ENCODE peak calls at places on chromosomes 11 and 22, in four cellular contexts. P, D, R and C are unnamed samples.
A peak's percentile ranks its signal among the peaks of the same experiment; 100 is the strongest.

GRCh38 chr11:36460220-36460619 is 49.9 kb downstream of the TRAF6 start:
- DNase-seq in P (no peak), D (no peak), R (no peak), C (peak; percentile 42)

GRCh38 chr22:25119609-25120008 is 80.0 kb upstream of the CRYBB3 start:
- DNase-seq in P (no peak), D (no peak), R (no peak), C (no peak)

GRCh38 chr22:42076764-42077485 is 2.6 kb upstream of the SMDT1 start:
- DNase-seq in P (no peak), D (no peak), R (no peak), C (no peak)

GRCh38 chr11:119375629-119376196 is 5.8 kb downstream of the USP2 start:
- DNase-seq in P (peak; percentile 83), D (no peak), R (peak; percentile 80), C (peak; percentile 57)

GRCh38 chr22:42919199-42919598 is 62.1 kb upstream of the ARFGAP3 start:
- DNase-seq in P (no peak), D (no peak), R (peak; percentile 45), C (no peak)

GRCh38 chr22:20131856-20132685 is 467 bp downstream of the ZDHHC8 start:
- DNase-seq in P (peak; percentile 46), D (no peak), R (no peak), C (peak; percentile 58)

GRCh38 chr11:19979519-19979845 is 180.8 kb downstream of the DBX1 start:
- DNase-seq in P (no peak), D (no peak), R (no peak), C (no peak)

GRCh38 chr22:23098718-23099524 is 28.6 kb downstream of the GNAZ start:
- DNase-seq in P (peak; percentile 59), D (no peak), R (peak; percentile 6), C (no peak)

GRCh38 chr11:11338304-11338703 is 14.7 kb downstream of the CSNK2A3 start:
- DNase-seq in P (no peak), D (no peak), R (no peak), C (no peak)

GRCh38 chr11:29448246-29448877 is 568.5 kb downstream of the KCNA4 start:
- DNase-seq in P (no peak), D (no peak), R (peak; percentile 18), C (peak; percentile 52)

GRCh38 chr11:27705873-27706820 is 5.9 kb upstream of the BDNF start:
- DNase-seq in P (no peak), D (peak; percentile 14), R (peak; percentile 67), C (peak; percentile 62)

GRCh38 chr11:87767615-87768014 is 407.6 kb downstream of the RAB38 start:
- DNase-seq in P (no peak), D (no peak), R (no peak), C (no peak)

GRCh38 chr11:59680287-59681154 is 11.7 kb upstream of the PATL1 start:
- DNase-seq in P (peak; percentile 28), D (peak; percentile 54), R (peak; percentile 69), C (peak; percentile 86)

GRCh38 chr11:134173296-134173695 is 50.5 kb downstream of the NCAPD3 start:
- DNase-seq in P (no peak), D (no peak), R (no peak), C (no peak)

GRCh38 chr11:114619659-114620173 is 24.1 kb upstream of the NXPE4 start:
- DNase-seq in P (no peak), D (no peak), R (no peak), C (no peak)

GRCh38 chr11:114615448-114616361 is 20.1 kb upstream of the NXPE4 start:
- DNase-seq in P (no peak), D (no peak), R (no peak), C (no peak)

GRCh38 chr11:114616516-114616915 is 20.9 kb upstream of the NXPE4 start:
- DNase-seq in P (no peak), D (no peak), R (no peak), C (no peak)

GRCh38 chr11:114618139-114618538 is 22.6 kb upstream of the NXPE4 start:
- DNase-seq in P (no peak), D (no peak), R (no peak), C (no peak)

DNA sequence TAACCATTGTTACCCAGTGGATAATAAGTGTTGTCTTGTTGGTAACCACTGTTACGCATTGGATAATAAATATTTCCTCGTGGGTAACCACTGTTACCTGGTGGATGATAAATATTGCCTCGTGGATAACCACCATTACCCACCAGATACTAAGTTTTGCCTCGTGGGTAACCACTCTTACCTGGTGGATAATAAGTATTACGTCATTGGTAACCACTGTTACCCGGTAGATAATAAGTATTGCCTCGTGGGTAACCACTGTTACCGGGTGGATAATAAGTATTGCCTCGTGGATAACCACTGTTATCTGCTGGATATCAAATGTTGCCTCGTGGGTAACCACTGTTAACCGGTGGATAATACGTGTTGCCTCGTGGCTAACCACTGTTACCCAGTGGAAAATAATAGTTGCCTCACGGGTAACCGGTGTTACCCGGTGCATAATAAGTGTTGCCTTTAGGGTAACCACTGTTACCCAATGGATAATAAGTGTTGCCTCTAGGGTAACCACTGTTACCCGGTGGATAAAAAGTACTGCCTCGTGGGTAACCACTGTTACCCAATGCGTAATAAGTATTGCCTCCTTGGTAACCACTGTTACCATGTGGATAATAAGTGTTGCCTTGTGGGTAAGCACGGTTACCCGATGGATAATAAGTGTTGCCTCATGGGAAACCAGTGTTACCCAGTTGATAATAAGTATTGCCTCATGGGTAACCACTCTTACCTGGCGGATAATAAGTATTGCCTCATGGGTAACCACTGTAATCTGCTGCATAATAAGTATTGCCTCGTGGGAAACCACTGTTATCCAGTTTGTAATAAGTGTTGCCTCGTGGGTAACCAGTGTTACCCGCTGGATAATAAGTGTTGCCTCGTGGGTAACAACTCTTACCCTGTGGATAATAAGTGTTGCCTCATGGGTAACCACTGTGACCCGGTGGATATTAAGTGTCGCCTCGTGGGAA is 21.9 kb upstream of the NXPE4 start:
- DNase-seq in P (no peak), D (no peak), R (no peak), C (no peak)
- H3K9me3 ChIP-seq in P (peaks cover 2% of the 10 kb centered on the region), D (no peaks in the 10 kb centered on the region), R (no peaks in the 10 kb centered on the region), C (peaks cover 18% of the 10 kb centered on the region)

GRCh38 chr11:50078001-50078400 is 45.3 kb downstream of the OR4C45 start:
- DNase-seq in P (no peak), D (no peak), R (no peak), C (no peak)
- H3K9me3 ChIP-seq in P (peaks cover 9% of the 10 kb centered on the region), D (no peaks in the 10 kb centered on the region), R (no peaks in the 10 kb centered on the region), C (peaks cover 2% of the 10 kb centered on the region)

GRCh38 chr11:44568358-44568705 is 2.9 kb downstream of the CD82 start:
- DNase-seq in P (no peak), D (no peak), R (no peak), C (no peak)
- H3K9me3 ChIP-seq in P (no peaks in the 10 kb centered on the region), D (no peaks in the 10 kb centered on the region), R (no peaks in the 10 kb centered on the region), C (no peaks in the 10 kb centered on the region)

GRCh38 chr22:47207846-47208554 is 445.6 kb downstream of the TBC1D22A start:
- DNase-seq in P (no peak), D (no peak), R (no peak), C (no peak)

GRCh38 chr22:47210112-47210657 is 447.7 kb downstream of the TBC1D22A start:
- DNase-seq in P (no peak), D (no peak), R (no peak), C (no peak)

GRCh38 chr22:47210686-47211085 is 448.2 kb downstream of the TBC1D22A start:
- DNase-seq in P (no peak), D (no peak), R (no peak), C (no peak)

GRCh38 chr22:47209077-47209514 is 446.6 kb downstream of the TBC1D22A start:
- DNase-seq in P (no peak), D (no peak), R (no peak), C (no peak)

GRCh38 chr22:47209547-47210023 is 447.1 kb downstream of the TBC1D22A start:
- DNase-seq in P (no peak), D (no peak), R (no peak), C (no peak)
- H3K9me3 ChIP-seq in P (no peaks in the 10 kb centered on the region), D (no peaks in the 10 kb centered on the region), R (no peaks in the 10 kb centered on the region), C (no peaks in the 10 kb centered on the region)